ENCODE peak calls at places on chromosomes 3 and 15, in ten cellular contexts. H is astrocyte; E is gastrocnemius medialis; D is effector memory CD4-positive, alpha-beta T cell; W is heart left ventricle; X is cardiac muscle cell; P is PC-9; S is colonic mucosa; A is CD8-positive, alpha-beta memory T cell; V is stomach. O is an unnamed sample.

GRCh38 chr3:139735191-139735590 is 57.4 kb upstream of the NMNAT3 start:
- DNase-seq in D (no peak), V (no peak), X (no peak), A (no peak), H (no peak), W (no peak), S (no peak), E (no peak), P (no peak), O (no peak)

GRCh38 chr3:139202226-139202958 is 141.4 kb upstream of the MRPS22 start:
- DNase-seq in W (peak; percentile 41), P (peak; percentile 72), X (peak; percentile 78), V (no peak), E (no peak), S (peak; percentile 76), H (no peak), D (no peak), A (no peak), O (no peak)

GRCh38 chr3:146968204-146968651 is 363.1 kb upstream of the PLSCR5 start:
- DNase-seq in X (no peak), D (no peak), E (no peak), S (no peak), V (no peak), H (peak; percentile 96), W (no peak), P (no peak), A (no peak), O (no peak)

GRCh38 chr3:131714585-131715220 is 211.9 kb upstream of the MRPL3 start:
- DNase-seq in V (no peak), W (no peak), H (no peak), E (no peak), X (no peak), A (no peak), S (no peak), D (no peak), P (no peak), O (no peak)

GRCh38 chr3:126422571-126423091 is 27.9 kb downstream of the CFAP100 start:
- DNase-seq in P (no peak), S (no peak), D (no peak), W (no peak), A (no peak), E (no peak), V (peak; percentile 22), H (no peak), X (no peak), O (no peak)

GRCh38 chr3:21747376-21747775 is 3.6 kb downstream of the ZNF385D start:
- DNase-seq in S (no peak), X (no peak), D (no peak), E (no peak), P (no peak), V (no peak), A (no peak), W (no peak), H (peak; percentile 43), O (no peak)

GRCh38 chr15:36400936-36401585 is 178.4 kb upstream of the CDIN1 start:
- DNase-seq in X (no peak), A (no peak), H (no peak), P (no peak), D (no peak), W (no peak), V (no peak), E (no peak), S (no peak), O (no peak)

GRCh38 chr3:112327371-112327951 is 5.5 kb upstream of the CD200 start:
- DNase-seq in D (no peak), A (no peak), V (no peak), H (peak; percentile 33), E (no peak), P (peak; percentile 11), X (peak; percentile 40), S (peak; percentile 59), W (no peak), O (no peak)

GRCh38 chr3:16061491-16061890 is 113.0 kb upstream of the GALNT15 start:
- DNase-seq in A (no peak), V (no peak), H (no peak), P (no peak), D (no peak), E (no peak), X (no peak), W (no peak), S (no peak), O (no peak)

GRCh38 chr3:21645121-21645897 is 105.7 kb downstream of the ZNF385D start:
- DNase-seq in P (no peak), X (no peak), S (no peak), E (peak; percentile 22), D (no peak), W (peak; percentile 74), V (peak; percentile 42), A (no peak), H (peak; percentile 80), O (no peak)

GRCh38 chr3:135927170-135927569 is 38.4 kb upstream of the PPP2R3A start:
- DNase-seq in E (no peak), P (peak; percentile 38), X (no peak), A (no peak), D (no peak), V (no peak), W (no peak), S (no peak), H (no peak), O (no peak)

GRCh38 chr3:149009732-149010131 is 18.4 kb downstream of the GYG1 start:
- DNase-seq in S (no peak), A (peak; percentile 62), W (no peak), P (no peak), H (no peak), X (no peak), D (peak; percentile 61), V (no peak), E (no peak), O (no peak)

GRCh38 chr15:64527263-64527984 is 67.0 kb downstream of the ZNF609 start:
- DNase-seq in P (no peak), A (no peak), S (no peak), D (no peak), H (peak; percentile 77), E (no peak), X (no peak), W (no peak), V (no peak), O (no peak)

GRCh38 chr3:142647856-142648255 is 51.7 kb downstream of the PLS1 start:
- DNase-seq in V (no peak), W (no peak), E (no peak), H (peak; percentile 67), D (no peak), S (peak; percentile 70), X (no peak), A (no peak), P (no peak), O (no peak)

GRCh38 chr15:22265961-22266360 is 185.6 kb downstream of the OR4M2 start:
- DNase-seq in A (no peak), S (no peak), H (no peak), X (no peak), D (no peak), V (no peak), W (no peak), E (no peak), P (no peak), O (no peak)

GRCh38 chr15:22263738-22264137 is 183.4 kb downstream of the OR4M2 start:
- DNase-seq in H (no peak), X (no peak), P (no peak), W (peak; percentile 24), D (no peak), V (no peak), E (no peak), S (no peak), A (no peak), O (no peak)

GRCh38 chr15:22262613-22263020 is 182.3 kb downstream of the OR4M2 start:
- DNase-seq in A (peak; percentile 40), V (no peak), D (peak; percentile 33), E (no peak), P (no peak), X (no peak), S (no peak), H (no peak), W (peak; percentile 48), O (no peak)

DNA sequence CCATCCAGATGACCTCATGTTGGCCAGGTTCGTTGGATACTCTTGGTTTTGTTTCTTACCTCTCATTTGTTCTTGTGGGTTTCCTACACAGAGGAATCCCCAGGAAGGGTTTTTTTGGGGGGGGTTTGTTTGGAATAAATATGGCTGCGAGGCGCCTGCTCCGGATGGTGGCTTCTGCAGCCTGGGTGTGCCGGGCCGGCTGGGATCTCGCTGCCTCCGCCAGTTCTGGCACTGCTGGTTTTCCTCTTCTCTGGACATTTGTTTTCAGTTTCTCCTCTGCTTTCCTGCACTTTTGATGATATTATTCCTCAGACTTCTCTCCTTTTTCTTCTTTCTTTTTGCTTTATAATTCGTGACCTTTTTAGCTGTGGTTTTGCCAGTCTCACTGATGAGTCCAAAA is 187.4 kb downstream of the OR4M2 start:
- DNase-seq in D (no peak), V (no peak), A (no peak), S (no peak), W (no peak), E (no peak), H (no peak), X (no peak), P (no peak), O (no peak)
- H3K9me3 ChIP-seq in D (no peaks in the 10 kb centered on the region), V (no peaks in the 10 kb centered on the region), A (no peaks in the 10 kb centered on the region), S (no peaks in the 10 kb centered on the region), W (no peaks in the 10 kb centered on the region), E (no peaks in the 10 kb centered on the region), H (peaks cover 15% of the 10 kb centered on the region), X (no peaks in the 10 kb centered on the region), P (no peaks in the 10 kb centered on the region), O (no peaks in the 10 kb centered on the region)

GRCh38 chr3:6827453-6827852 is 33.5 kb upstream of the GRM7 start:
- DNase-seq in E (no peak), S (no peak), V (no peak), W (no peak), P (no peak), A (no peak), X (no peak), H (no peak), D (no peak), O (no peak)

GRCh38 chr3:6821411-6821810 is 39.5 kb upstream of the GRM7 start:
- DNase-seq in S (no peak), P (no peak), H (peak; percentile 17), D (no peak), A (no peak), E (no peak), W (no peak), V (no peak), X (no peak), O (no peak)

GRCh38 chr3:6825527-6825926 is 35.4 kb upstream of the GRM7 start:
- DNase-seq in A (no peak), H (no peak), E (no peak), X (no peak), W (no peak), D (no peak), V (no peak), S (no peak), P (no peak), O (no peak)
- H3K9me3 ChIP-seq in A (no peaks in the 10 kb centered on the region), H (no peaks in the 10 kb centered on the region), E (no peaks in the 10 kb centered on the region), X (no peaks in the 10 kb centered on the region), W (no peaks in the 10 kb centered on the region), D (no peaks in the 10 kb centered on the region), V (no peaks in the 10 kb centered on the region), S (no peaks in the 10 kb centered on the region), P (peaks cover 3% of the 10 kb centered on the region), O (no peaks in the 10 kb centered on the region)

GRCh38 chr3:140931-141330 is 55.6 kb upstream of the CHL1 start:
- DNase-seq in W (no peak), S (no peak), H (no peak), E (no peak), D (no peak), V (no peak), X (no peak), P (no peak), A (no peak), O (no peak)
- H3K9me3 ChIP-seq in W (no peaks in the 10 kb centered on the region), S (no peaks in the 10 kb centered on the region), H (no peaks in the 10 kb centered on the region), E (no peaks in the 10 kb centered on the region), D (no peaks in the 10 kb centered on the region), V (no peaks in the 10 kb centered on the region), X (no peaks in the 10 kb centered on the region), P (no peaks in the 10 kb centered on the region), A (no peaks in the 10 kb centered on the region), O (no peaks in the 10 kb centered on the region)

GRCh38 chr3:96172917-96173316 is 641.5 kb upstream of the EPHA6 start:
- DNase-seq in H (no peak), X (no peak), P (no peak), D (no peak), V (no peak), W (no peak), A (no peak), S (no peak), E (no peak), O (no peak)
- H3K9me3 ChIP-seq in H (peaks cover 3% of the 10 kb centered on the region), X (no peaks in the 10 kb centered on the region), P (no peaks in the 10 kb centered on the region), D (no peaks in the 10 kb centered on the region), V (no peaks in the 10 kb centered on the region), W (peaks cover 10% of the 10 kb centered on the region), A (no peaks in the 10 kb centered on the region), S (no peaks in the 10 kb centered on the region), E (no peaks in the 10 kb centered on the region), O (no peaks in the 10 kb centered on the region)